ENCODE peak calls at places on chromosome 4, in eight cellular contexts. One of them, this sample, is unnamed.

GRCh38 chr4:110671679-110672078 is 48.8 kb upstream of the PITX2 start:
- DNase-seq in A549: no peak
- DNase-seq in GM12878: no peak
- DNase-seq in transverse colon: peak; percentile 19
- DNase-seq in suprapubic skin: no peak
- DNase-seq in ovary: no peak
- DNase-seq in K562: no peak
- DNase-seq in stomach: no peak
- DNase-seq in this sample: no peak

GRCh38 chr4:123449780-123450179 is 53.2 kb downstream of the SPRY1 start:
- DNase-seq in A549: no peak
- DNase-seq in GM12878: peak; percentile 51
- DNase-seq in transverse colon: no peak
- DNase-seq in suprapubic skin: no peak
- DNase-seq in ovary: no peak
- DNase-seq in K562: no peak
- DNase-seq in stomach: no peak
- DNase-seq in this sample: no peak

GRCh38 chr4:157983300-157983699 is 189.5 kb downstream of the GASK1B start:
- DNase-seq in A549: no peak
- DNase-seq in GM12878: no peak
- DNase-seq in transverse colon: no peak
- DNase-seq in suprapubic skin: no peak
- DNase-seq in ovary: no peak
- DNase-seq in K562: no peak
- DNase-seq in stomach: no peak
- DNase-seq in this sample: no peak

GRCh38 chr4:124167602-124168001 is 544.9 kb downstream of the ANKRD50 start:
- DNase-seq in A549: no peak
- DNase-seq in GM12878: no peak
- DNase-seq in transverse colon: no peak
- DNase-seq in suprapubic skin: no peak
- DNase-seq in ovary: no peak
- DNase-seq in K562: no peak
- DNase-seq in stomach: no peak
- DNase-seq in this sample: no peak

GRCh38 chr4:513327-513726 is 14.3 kb downstream of the PIGG start:
- DNase-seq in A549: no peak
- DNase-seq in GM12878: no peak
- DNase-seq in transverse colon: no peak
- DNase-seq in suprapubic skin: no peak
- DNase-seq in ovary: no peak
- DNase-seq in K562: no peak
- DNase-seq in stomach: no peak
- DNase-seq in this sample: no peak

GRCh38 chr4:2281575-2282343 is 19.9 kb upstream of the MXD4 start:
- DNase-seq in A549: no peak
- DNase-seq in GM12878: peak; percentile 41
- DNase-seq in transverse colon: peak; percentile 63
- DNase-seq in suprapubic skin: no peak
- DNase-seq in ovary: no peak
- DNase-seq in K562: no peak
- DNase-seq in stomach: peak; percentile 51
- DNase-seq in this sample: no peak

GRCh38 chr4:139875456-139875855 is 209.8 kb downstream of the MGST2 start:
- DNase-seq in A549: no peak
- DNase-seq in GM12878: no peak
- DNase-seq in transverse colon: no peak
- DNase-seq in suprapubic skin: no peak
- DNase-seq in ovary: no peak
- DNase-seq in K562: no peak
- DNase-seq in stomach: no peak
- DNase-seq in this sample: no peak

GRCh38 chr4:1345905-1346780 is 865 bp upstream of the UVSSA start:
- DNase-seq in A549: peak; percentile 24
- DNase-seq in GM12878: no peak
- DNase-seq in transverse colon: peak; percentile 54
- DNase-seq in suprapubic skin: no peak
- DNase-seq in ovary: peak; percentile 61
- DNase-seq in K562: peak; percentile 64
- DNase-seq in stomach: peak; percentile 42
- DNase-seq in this sample: peak; percentile 18

GRCh38 chr4:155005395-155006087 is 202.9 kb upstream of the NPY2R start:
- DNase-seq in A549: no peak
- DNase-seq in GM12878: no peak
- DNase-seq in transverse colon: no peak
- DNase-seq in suprapubic skin: no peak
- DNase-seq in ovary: no peak
- DNase-seq in K562: no peak
- DNase-seq in stomach: no peak
- DNase-seq in this sample: no peak

GRCh38 chr4:163191999-163192398 is 25.3 kb upstream of the NAF1 start:
- DNase-seq in A549: no peak
- DNase-seq in GM12878: no peak
- DNase-seq in transverse colon: no peak
- DNase-seq in suprapubic skin: no peak
- DNase-seq in ovary: no peak
- DNase-seq in K562: peak; percentile 35
- DNase-seq in stomach: no peak
- DNase-seq in this sample: no peak

GRCh38 chr4:33091961-33092360 is 2371.8 kb downstream of the PCDH7 start:
- DNase-seq in A549: no peak
- DNase-seq in GM12878: no peak
- DNase-seq in transverse colon: no peak
- DNase-seq in suprapubic skin: no peak
- DNase-seq in ovary: no peak
- DNase-seq in K562: no peak
- DNase-seq in stomach: no peak
- DNase-seq in this sample: no peak

GRCh38 chr4:2735869-2736268 is 20.3 kb downstream of the TNIP2 start:
- DNase-seq in A549: no peak
- DNase-seq in GM12878: no peak
- DNase-seq in transverse colon: no peak
- DNase-seq in suprapubic skin: no peak
- DNase-seq in ovary: no peak
- DNase-seq in K562: no peak
- DNase-seq in stomach: no peak
- DNase-seq in this sample: no peak

GRCh38 chr4:165439981-165440380 is 61.2 kb downstream of the CPE start:
- DNase-seq in A549: no peak
- DNase-seq in GM12878: no peak
- DNase-seq in transverse colon: no peak
- DNase-seq in suprapubic skin: no peak
- DNase-seq in ovary: no peak
- DNase-seq in K562: no peak
- DNase-seq in stomach: no peak
- DNase-seq in this sample: no peak

DNA sequence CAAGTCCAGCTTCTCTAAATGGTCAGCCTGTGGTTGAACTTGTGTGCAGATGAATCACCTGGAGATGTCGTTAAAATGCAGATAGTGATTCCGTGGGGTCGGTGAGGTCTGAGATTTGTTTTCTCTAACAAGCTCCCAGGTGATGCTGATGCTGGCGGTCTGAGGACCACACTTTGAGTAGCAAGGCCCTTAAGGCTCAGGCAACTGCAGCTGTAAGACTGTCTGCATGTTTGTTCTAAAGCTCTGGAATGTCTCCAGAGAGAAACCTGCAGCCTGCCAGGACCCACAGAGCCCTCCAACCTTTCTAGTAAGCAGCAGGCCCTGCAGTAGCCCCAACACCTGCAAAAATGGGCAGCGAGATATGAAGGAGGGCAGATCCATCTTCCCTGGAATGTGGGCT is 9.2 kb downstream of the SCD5 start:
- DNase-seq in A549: no peak
- DNase-seq in GM12878: no peak
- DNase-seq in transverse colon: no peak
- DNase-seq in suprapubic skin: no peak
- DNase-seq in ovary: no peak
- DNase-seq in K562: no peak
- DNase-seq in stomach: no peak
- DNase-seq in this sample: no peak
- H3K4me1 ChIP-seq in A549: peaks cover 30% of the 10 kb centered on the region
- H3K4me1 ChIP-seq in GM12878: no peaks in the 10 kb centered on the region
- H3K4me1 ChIP-seq in transverse colon: peaks cover 9% of the 10 kb centered on the region
- H3K4me1 ChIP-seq in suprapubic skin: peaks cover 28% of the 10 kb centered on the region
- H3K4me1 ChIP-seq in ovary: peaks cover 23% of the 10 kb centered on the region
- H3K4me1 ChIP-seq in K562: no peaks in the 10 kb centered on the region
- H3K4me1 ChIP-seq in stomach: peaks cover 33% of the 10 kb centered on the region
- H3K4me1 ChIP-seq in this sample: peaks cover 96% of the 10 kb centered on the region

GRCh38 chr4:8069102-8069752 is 89.4 kb downstream of the ABLIM2 start:
- DNase-seq in A549: no peak
- DNase-seq in GM12878: no peak
- DNase-seq in transverse colon: no peak
- DNase-seq in suprapubic skin: no peak
- DNase-seq in ovary: no peak
- DNase-seq in K562: no peak
- DNase-seq in stomach: no peak
- DNase-seq in this sample: no peak

GRCh38 chr4:8072235-8072968 is 86.2 kb downstream of the ABLIM2 start:
- DNase-seq in A549: no peak
- DNase-seq in GM12878: no peak
- DNase-seq in transverse colon: no peak
- DNase-seq in suprapubic skin: no peak
- DNase-seq in ovary: no peak
- DNase-seq in K562: no peak
- DNase-seq in stomach: no peak
- DNase-seq in this sample: no peak

GRCh38 chr4:8071741-8072140 is 86.9 kb downstream of the ABLIM2 start:
- DNase-seq in A549: no peak
- DNase-seq in GM12878: no peak
- DNase-seq in transverse colon: no peak
- DNase-seq in suprapubic skin: no peak
- DNase-seq in ovary: no peak
- DNase-seq in K562: no peak
- DNase-seq in stomach: no peak
- DNase-seq in this sample: no peak

GRCh38 chr4:8073206-8073863 is 85.3 kb downstream of the ABLIM2 start:
- DNase-seq in A549: no peak
- DNase-seq in GM12878: no peak
- DNase-seq in transverse colon: no peak
- DNase-seq in suprapubic skin: no peak
- DNase-seq in ovary: no peak
- DNase-seq in K562: no peak
- DNase-seq in stomach: no peak
- DNase-seq in this sample: no peak

DNA sequence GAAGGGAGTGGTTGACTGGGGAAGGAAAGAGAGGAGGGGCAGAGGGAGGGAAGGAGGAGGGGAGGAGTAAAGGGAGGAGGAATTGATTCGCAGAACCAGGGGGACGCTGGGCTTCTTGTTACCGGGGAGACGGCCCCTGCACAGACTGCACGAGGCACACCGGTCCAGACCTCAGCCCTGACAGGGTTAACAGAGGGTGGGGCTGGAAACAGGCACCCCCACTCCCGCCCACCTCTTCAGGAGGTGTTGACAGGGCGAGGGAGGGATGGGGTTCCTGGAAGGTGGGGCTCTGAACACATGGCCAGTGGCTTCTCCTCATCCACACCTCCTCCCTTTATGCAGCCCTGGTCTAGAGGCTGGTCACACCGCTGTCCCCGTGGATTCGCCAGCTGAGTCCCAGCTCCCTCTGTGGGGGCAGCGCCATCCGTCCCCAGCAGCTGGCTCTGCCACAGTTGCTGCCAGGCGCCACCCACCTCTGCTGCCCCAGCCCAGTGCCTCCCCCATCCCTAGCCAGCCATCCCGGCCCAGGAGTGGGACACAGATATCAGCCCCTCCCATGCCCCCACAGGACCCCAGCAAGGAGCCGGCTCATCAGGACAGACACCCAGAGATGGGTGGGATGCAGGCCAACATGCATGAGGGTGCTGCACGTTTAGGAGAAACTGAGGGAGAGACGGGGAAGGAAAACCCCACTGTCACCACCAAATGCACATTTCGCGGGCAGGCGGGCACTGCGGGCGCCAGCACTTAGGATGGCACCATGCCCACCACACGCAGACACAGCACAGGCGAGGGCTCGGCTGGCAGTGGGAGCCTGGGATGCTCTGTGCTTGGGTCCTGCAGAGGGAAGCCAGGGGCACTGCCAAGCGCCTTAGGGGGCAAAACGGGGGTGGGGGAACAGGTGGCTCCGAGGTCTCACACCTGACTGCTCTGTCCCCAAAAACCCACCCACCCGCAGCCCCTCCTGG is 87.6 kb downstream of the ABLIM2 start:
- DNase-seq in A549: no peak
- DNase-seq in GM12878: no peak
- DNase-seq in transverse colon: no peak
- DNase-seq in suprapubic skin: no peak
- DNase-seq in ovary: no peak
- DNase-seq in K562: no peak
- DNase-seq in stomach: no peak
- DNase-seq in this sample: no peak
- TF ChIP-seq EP300 in A549: no peak
- TF ChIP-seq EP300 in GM12878: no peak
- TF ChIP-seq EP300 in transverse colon: no peak
- TF ChIP-seq EP300 in suprapubic skin: no peak
- TF ChIP-seq EP300 in ovary: no peak
- TF ChIP-seq EP300 in K562: no peak
- TF ChIP-seq EP300 in stomach: no peak
- TF ChIP-seq EP300 in this sample: no peak

GRCh38 chr4:40990202-40990898 is 224.0 kb downstream of the APBB2 start:
- DNase-seq in A549: peak; percentile 55
- DNase-seq in GM12878: peak; percentile 53
- DNase-seq in transverse colon: no peak
- DNase-seq in suprapubic skin: no peak
- DNase-seq in ovary: no peak
- DNase-seq in K562: no peak
- DNase-seq in stomach: no peak
- DNase-seq in this sample: no peak

GRCh38 chr4:40992472-40993298 is 221.7 kb downstream of the APBB2 start:
- DNase-seq in A549: no peak
- DNase-seq in GM12878: peak; percentile 78
- DNase-seq in transverse colon: no peak
- DNase-seq in suprapubic skin: no peak
- DNase-seq in ovary: no peak
- DNase-seq in K562: no peak
- DNase-seq in stomach: no peak
- DNase-seq in this sample: no peak

GRCh38 chr4:40987151-40987550 is 227.2 kb downstream of the APBB2 start:
- DNase-seq in A549: no peak
- DNase-seq in GM12878: no peak
- DNase-seq in transverse colon: no peak
- DNase-seq in suprapubic skin: no peak
- DNase-seq in ovary: no peak
- DNase-seq in K562: no peak
- DNase-seq in stomach: no peak
- DNase-seq in this sample: no peak

GRCh38 chr4:40991908-40992307 is 222.4 kb downstream of the APBB2 start:
- DNase-seq in A549: no peak
- DNase-seq in GM12878: peak; percentile 85
- DNase-seq in transverse colon: no peak
- DNase-seq in suprapubic skin: no peak
- DNase-seq in ovary: no peak
- DNase-seq in K562: no peak
- DNase-seq in stomach: no peak
- DNase-seq in this sample: no peak

GRCh38 chr4:40990899-40991265 is 223.5 kb downstream of the APBB2 start:
- DNase-seq in A549: no peak
- DNase-seq in GM12878: peak; percentile 58
- DNase-seq in transverse colon: no peak
- DNase-seq in suprapubic skin: no peak
- DNase-seq in ovary: no peak
- DNase-seq in K562: no peak
- DNase-seq in stomach: no peak
- DNase-seq in this sample: no peak
- TF ChIP-seq CTCF in A549: no peak
- TF ChIP-seq CTCF in GM12878: no peak
- TF ChIP-seq CTCF in transverse colon: no peak
- TF ChIP-seq CTCF in suprapubic skin: no peak
- TF ChIP-seq CTCF in ovary: no peak
- TF ChIP-seq CTCF in K562: no peak
- TF ChIP-seq CTCF in stomach: no peak
- TF ChIP-seq CTCF in this sample: no peak

GRCh38 chr4:179352221-179352620 is 1910.0 kb upstream of the AGA start:
- DNase-seq in A549: no peak
- DNase-seq in GM12878: no peak
- DNase-seq in transverse colon: no peak
- DNase-seq in suprapubic skin: no peak
- DNase-seq in ovary: no peak
- DNase-seq in K562: no peak
- DNase-seq in stomach: no peak
- DNase-seq in this sample: no peak
- H3K4me1 ChIP-seq in A549: no peaks in the 10 kb centered on the region
- H3K4me1 ChIP-seq in GM12878: no peaks in the 10 kb centered on the region
- H3K4me1 ChIP-seq in transverse colon: no peaks in the 10 kb centered on the region
- H3K4me1 ChIP-seq in suprapubic skin: no peaks in the 10 kb centered on the region
- H3K4me1 ChIP-seq in ovary: no peaks in the 10 kb centered on the region
- H3K4me1 ChIP-seq in K562: no peaks in the 10 kb centered on the region
- H3K4me1 ChIP-seq in stomach: no peaks in the 10 kb centered on the region
- H3K4me1 ChIP-seq in this sample: no peaks in the 10 kb centered on the region